ENCODE peak calls at places on chromosomes 1 and 21, in six cellular contexts. O is SK-N-SH, R is GM12878, M is K562, E is HCT116, F is HepG2. D is an unnamed sample.

GRCh38 chr1:245283001-245283400 is 128.2 kb downstream of the KIF26B start:
- DNase-seq in O (no peak), R (no peak), M (no peak), E (no peak), F (no peak), D (no peak)

GRCh38 chr1:119768778-119769177 is at the start of gene HMGCS2:
- DNase-seq in O (no peak), R (no peak), M (no peak), E (no peak), F (no peak), D (no peak)

GRCh38 chr1:178664278-178664677 is 60.8 kb upstream of the RALGPS2 start:
- DNase-seq in O (no peak), R (peak), M (no peak), E (no peak), F (no peak), D (no peak)

GRCh38 chr1:221724931-221725605 is 16.8 kb downstream of the DUSP10 start:
- DNase-seq in O (no peak), R (no peak), M (no peak), E (no peak), F (no peak), D (no peak)

GRCh38 chr1:51898090-51898734 is 19.7 kb upstream of the NRDC start:
- DNase-seq in O (no peak), R (no peak), M (no peak), E (no peak), F (no peak), D (peak)

GRCh38 chr21:40176732-40177131 is 309.5 kb downstream of the PCP4 start:
- DNase-seq in O (peak), R (no peak), M (no peak), E (no peak), F (no peak), D (no peak)

GRCh38 chr1:33273961-33274371 is 17.7 kb downstream of the ZNF362 start:
- DNase-seq in O (no peak), R (no peak), M (no peak), E (no peak), F (no peak), D (no peak)

GRCh38 chr1:145886390-145886789 is 724 bp upstream of the ANKRD35 start:
- DNase-seq in O (no peak), R (no peak), M (peak), E (no peak), F (no peak), D (no peak)

GRCh38 chr1:27772581-27772931 is 463 bp upstream of the STX12 start:
- DNase-seq in O (no peak), R (no peak), M (no peak), E (no peak), F (no peak), D (no peak)

GRCh38 chr1:3313579-3313955 is 140.9 kb upstream of the ARHGEF16 start:
- DNase-seq in O (no peak), R (no peak), M (no peak), E (no peak), F (no peak), D (no peak)

GRCh38 chr1:109498161-109498801 is 4.4 kb downstream of the CYB561D1 start:
- DNase-seq in O (peak), R (no peak), M (peak), E (no peak), F (no peak), D (no peak)

GRCh38 chr1:19042675-19043578 is 86.5 kb upstream of the IFFO2 start:
- DNase-seq in O (peak), R (no peak), M (no peak), E (no peak), F (no peak), D (no peak)

GRCh38 chr1:43990271-43991199 is 864 bp upstream of the CCDC24 start:
- DNase-seq in O (peak), R (no peak), M (peak), E (no peak), F (no peak), D (no peak)

GRCh38 chr1:244730153-244730933 is 77.4 kb downstream of the DESI2 start:
- DNase-seq in O (peak), R (no peak), M (no peak), E (no peak), F (no peak), D (no peak)

GRCh38 chr21:45889961-45890360 is 91.6 kb upstream of the COL6A1 start:
- DNase-seq in O (no peak), R (no peak), M (no peak), E (no peak), F (no peak), D (no peak)

GRCh38 chr1:32899586-32900296 is 1.4 kb downstream of the TMEM54 start:
- DNase-seq in O (peak), R (no peak), M (no peak), E (no peak), F (no peak), D (no peak)

GRCh38 chr21:34061983-34062382 is 11.4 kb upstream of the MRPS6 start:
- DNase-seq in O (peak), R (no peak), M (peak), E (peak), F (no peak), D (no peak)

GRCh38 chr1:60956520-60956919 is 125.8 kb upstream of the NFIA start:
- DNase-seq in O (no peak), R (no peak), M (no peak), E (no peak), F (no peak), D (no peak)

GRCh38 chr1:44587796-44588460 is 86.4 kb downstream of the TMEM53 start:
- DNase-seq in O (no peak), R (no peak), M (peak), E (no peak), F (peak), D (no peak)

GRCh38 chr1:240766831-240767230 is 154.9 kb upstream of the GREM2 start:
- DNase-seq in O (no peak), R (no peak), M (no peak), E (no peak), F (no peak), D (no peak)

GRCh38 chr1:29597861-29598260 is 361.5 kb downstream of the PTPRU start:
- DNase-seq in O (no peak), R (no peak), M (no peak), E (no peak), F (no peak), D (no peak)

DNA sequence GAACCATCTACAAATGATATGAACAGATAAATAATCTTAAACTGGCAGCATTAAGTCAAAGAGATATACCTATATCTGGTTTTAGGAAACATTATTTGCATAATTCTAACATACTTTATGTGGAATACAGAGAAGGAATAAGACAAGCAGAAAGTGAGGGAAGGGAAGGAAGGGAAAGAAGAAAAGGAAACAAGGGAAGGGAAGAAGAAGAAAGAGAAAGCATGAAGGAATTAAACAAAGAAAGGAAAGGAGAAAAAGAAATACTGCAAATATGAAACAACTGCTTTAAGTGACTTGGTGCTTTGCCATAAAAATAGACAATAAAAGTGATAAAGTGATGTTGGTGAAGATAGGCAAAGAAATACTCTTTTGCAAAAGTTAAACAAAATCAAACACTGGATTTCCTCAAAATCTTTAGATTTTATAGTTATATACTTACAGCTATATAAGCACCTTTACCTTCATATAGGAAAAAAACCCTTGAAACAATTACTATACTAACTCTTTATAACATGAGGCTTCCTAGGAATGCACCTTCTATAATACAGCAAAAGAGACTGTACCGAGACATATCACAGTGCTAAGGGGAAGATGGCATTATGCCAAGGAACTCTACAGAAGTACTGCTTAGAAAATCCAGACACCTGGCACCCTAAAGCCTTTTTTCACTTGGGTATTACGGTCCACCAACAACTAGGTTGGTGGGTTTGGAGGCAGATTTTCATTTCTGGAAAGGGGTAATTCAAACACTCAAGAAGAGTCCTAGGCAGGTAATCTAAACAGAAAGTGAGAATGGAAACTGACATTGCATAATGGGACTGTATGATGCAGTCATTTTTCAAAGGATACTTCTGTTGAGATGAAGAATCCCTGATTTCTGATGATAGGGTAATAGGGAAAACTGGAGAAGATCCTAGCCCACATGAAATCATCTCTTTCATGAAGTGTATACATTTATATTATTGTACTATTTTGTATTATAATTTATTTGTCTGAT is 19.8 kb downstream of the SCMH1 start:
- DNase-seq in O (no peak), R (no peak), M (no peak), E (no peak), F (no peak), D (no peak)
- TF ChIP-seq SIN3A in O (no peak), R (no peak), M (no peak), E (no peak), F (no peak), D (no peak)

GRCh38 chr1:201311356-201312011 is 28.2 kb downstream of the PKP1 start:
- DNase-seq in O (no peak), R (peak), M (no peak), E (no peak), F (no peak), D (no peak)
- TF ChIP-seq REST in O (no peak), R (no peak), M (no peak), E (no peak), F (no peak), D (no peak)

GRCh38 chr1:12159826-12160225 is 7.0 kb upstream of the TNFRSF1B start:
- DNase-seq in O (no peak), R (no peak), M (no peak), E (peak), F (no peak), D (no peak)

GRCh38 chr1:12158362-12159092 is 8.3 kb upstream of the TNFRSF1B start:
- DNase-seq in O (no peak), R (no peak), M (no peak), E (no peak), F (no peak), D (no peak)

GRCh38 chr1:12161324-12161661 is 5.5 kb upstream of the TNFRSF1B start:
- DNase-seq in O (no peak), R (no peak), M (no peak), E (no peak), F (no peak), D (no peak)

GRCh38 chr1:12155328-12155727 is 11.5 kb upstream of the TNFRSF1B start:
- DNase-seq in O (peak), R (no peak), M (no peak), E (no peak), F (no peak), D (no peak)

GRCh38 chr1:12157366-12158231 is 9.2 kb upstream of the TNFRSF1B start:
- DNase-seq in O (no peak), R (no peak), M (no peak), E (no peak), F (peak), D (no peak)
- TF ChIP-seq SIN3A in O (no peak), R (no peak), M (no peak), E (no peak), F (no peak), D (no peak)

GRCh38 chr1:218658899-218659298 is 313.8 kb downstream of the TGFB2 start:
- DNase-seq in O (no peak), R (no peak), M (no peak), E (no peak), F (no peak), D (no peak)
- TF ChIP-seq REST in O (no peak), R (no peak), M (no peak), E (no peak), F (no peak), D (no peak)

GRCh38 chr1:12339861-12340557 is 110.2 kb downstream of the VPS13D start:
- DNase-seq in O (peak), R (no peak), M (no peak), E (no peak), F (no peak), D (no peak)
- TF ChIP-seq SIN3A in O (no peak), R (no peak), M (no peak), E (no peak), F (no peak), D (no peak)

GRCh38 chr1:86687595-86687994 is 16.8 kb upstream of the SH3GLB1 start:
- DNase-seq in O (peak), R (no peak), M (no peak), E (no peak), F (no peak), D (no peak)
- TF ChIP-seq REST in O (no peak), R (no peak), M (no peak), E (no peak), F (no peak), D (no peak)

GRCh38 chr1:66542811-66543767 is 9.1 kb downstream of the SGIP1 start:
- DNase-seq in O (no peak), R (no peak), M (no peak), E (peak), F (peak), D (peak)
- TF ChIP-seq SIN3A in O (no peak), R (no peak), M (no peak), E (peak), F (no peak), D (no peak)